ENCODE peak calls at places on chromosomes 6 and 20, in eight cellular contexts. One of them, this sample, is unnamed.
A peak's percentile ranks its signal among the peaks of the same experiment; 100 is the strongest.

GRCh38 chr6:56757585-56757984 is 114.9 kb upstream of the DST start:
- DNase-seq in A549: peak; percentile 72
- DNase-seq in ovary: no peak
- DNase-seq in psoas muscle: no peak
- DNase-seq in Peyer's patch: peak; percentile 55
- DNase-seq in mammary epithelial cell: peak; percentile 35
- DNase-seq in IMR-90: peak; percentile 71
- DNase-seq in tibial artery: no peak
- DNase-seq in this sample: peak; percentile 52

GRCh38 chr20:46342451-46343357 is 34.4 kb upstream of the CDH22 start:
- DNase-seq in A549: no peak
- DNase-seq in ovary: no peak
- DNase-seq in psoas muscle: no peak
- DNase-seq in Peyer's patch: no peak
- DNase-seq in mammary epithelial cell: no peak
- DNase-seq in IMR-90: no peak
- DNase-seq in tibial artery: no peak
- DNase-seq in this sample: no peak

GRCh38 chr6:19749722-19750121 is 87.4 kb upstream of the ID4 start:
- DNase-seq in A549: no peak
- DNase-seq in ovary: no peak
- DNase-seq in psoas muscle: no peak
- DNase-seq in Peyer's patch: no peak
- DNase-seq in mammary epithelial cell: no peak
- DNase-seq in IMR-90: no peak
- DNase-seq in tibial artery: no peak
- DNase-seq in this sample: no peak

GRCh38 chr20:6533828-6534388 is 233.6 kb upstream of the BMP2 start:
- DNase-seq in A549: no peak
- DNase-seq in ovary: no peak
- DNase-seq in psoas muscle: no peak
- DNase-seq in Peyer's patch: no peak
- DNase-seq in mammary epithelial cell: peak; percentile 64
- DNase-seq in IMR-90: peak; percentile 88
- DNase-seq in tibial artery: no peak
- DNase-seq in this sample: no peak

GRCh38 chr20:64146936-64147451 is 17.3 kb upstream of the MYT1 start:
- DNase-seq in A549: no peak
- DNase-seq in ovary: peak; percentile 2
- DNase-seq in psoas muscle: no peak
- DNase-seq in Peyer's patch: no peak
- DNase-seq in mammary epithelial cell: no peak
- DNase-seq in IMR-90: no peak
- DNase-seq in tibial artery: peak; percentile 27
- DNase-seq in this sample: no peak

GRCh38 chr6:106253194-106253593 is 72.4 kb downstream of the ATG5 start:
- DNase-seq in A549: peak; percentile 7
- DNase-seq in ovary: no peak
- DNase-seq in psoas muscle: no peak
- DNase-seq in Peyer's patch: no peak
- DNase-seq in mammary epithelial cell: peak; percentile 85
- DNase-seq in IMR-90: peak; percentile 80
- DNase-seq in tibial artery: no peak
- DNase-seq in this sample: no peak

GRCh38 chr20:63522981-63523611 is 2.5 kb downstream of the PPDPF start:
- DNase-seq in A549: no peak
- DNase-seq in ovary: peak; percentile 55
- DNase-seq in psoas muscle: peak; percentile 46
- DNase-seq in Peyer's patch: no peak
- DNase-seq in mammary epithelial cell: no peak
- DNase-seq in IMR-90: no peak
- DNase-seq in tibial artery: no peak
- DNase-seq in this sample: no peak

GRCh38 chr6:113281014-113281810 is 575.9 kb upstream of the MARCKS start:
- DNase-seq in A549: peak; percentile 1
- DNase-seq in ovary: no peak
- DNase-seq in psoas muscle: no peak
- DNase-seq in Peyer's patch: no peak
- DNase-seq in mammary epithelial cell: no peak
- DNase-seq in IMR-90: peak; percentile 25
- DNase-seq in tibial artery: no peak
- DNase-seq in this sample: no peak

GRCh38 chr20:8082025-8082424 is 50.0 kb upstream of the PLCB1 start:
- DNase-seq in A549: peak; percentile 45
- DNase-seq in ovary: no peak
- DNase-seq in psoas muscle: no peak
- DNase-seq in Peyer's patch: no peak
- DNase-seq in mammary epithelial cell: no peak
- DNase-seq in IMR-90: no peak
- DNase-seq in tibial artery: no peak
- DNase-seq in this sample: no peak

GRCh38 chr6:83708970-83709747 is at the start of gene SNAP91:
- DNase-seq in A549: peak; percentile 12
- DNase-seq in ovary: peak; percentile 57
- DNase-seq in psoas muscle: no peak
- DNase-seq in Peyer's patch: no peak
- DNase-seq in mammary epithelial cell: no peak
- DNase-seq in IMR-90: no peak
- DNase-seq in tibial artery: no peak
- DNase-seq in this sample: no peak

GRCh38 chr20:37886851-37887297 is 16.1 kb upstream of the VSTM2L start:
- DNase-seq in A549: no peak
- DNase-seq in ovary: no peak
- DNase-seq in psoas muscle: no peak
- DNase-seq in Peyer's patch: no peak
- DNase-seq in mammary epithelial cell: no peak
- DNase-seq in IMR-90: no peak
- DNase-seq in tibial artery: no peak
- DNase-seq in this sample: no peak

GRCh38 chr6:158799051-158799792 is 19.9 kb downstream of the EZR start:
- DNase-seq in A549: peak; percentile 72
- DNase-seq in ovary: peak; percentile 53
- DNase-seq in psoas muscle: no peak
- DNase-seq in Peyer's patch: peak; percentile 73
- DNase-seq in mammary epithelial cell: no peak
- DNase-seq in IMR-90: peak; percentile 46
- DNase-seq in tibial artery: no peak
- DNase-seq in this sample: no peak

GRCh38 chr6:52587001-52587400 is 10.1 kb upstream of the TRAM2 start:
- DNase-seq in A549: no peak
- DNase-seq in ovary: no peak
- DNase-seq in psoas muscle: no peak
- DNase-seq in Peyer's patch: no peak
- DNase-seq in mammary epithelial cell: no peak
- DNase-seq in IMR-90: no peak
- DNase-seq in tibial artery: no peak
- DNase-seq in this sample: no peak

GRCh38 chr6:3766219-3766618 is 14.7 kb upstream of the PXDC1 start:
- DNase-seq in A549: no peak
- DNase-seq in ovary: no peak
- DNase-seq in psoas muscle: no peak
- DNase-seq in Peyer's patch: peak; percentile 46
- DNase-seq in mammary epithelial cell: peak; percentile 66
- DNase-seq in IMR-90: no peak
- DNase-seq in tibial artery: no peak
- DNase-seq in this sample: no peak

GRCh38 chr20:59020938-59021551 is 1.8 kb downstream of the TUBB1 start:
- DNase-seq in A549: no peak
- DNase-seq in ovary: no peak
- DNase-seq in psoas muscle: no peak
- DNase-seq in Peyer's patch: no peak
- DNase-seq in mammary epithelial cell: peak; percentile 84
- DNase-seq in IMR-90: peak; percentile 56
- DNase-seq in tibial artery: no peak
- DNase-seq in this sample: no peak

GRCh38 chr6:161417712-161418457 is 144.0 kb upstream of the AGPAT4 start:
- DNase-seq in A549: peak; percentile 45
- DNase-seq in ovary: peak; percentile 83
- DNase-seq in psoas muscle: peak; percentile 69
- DNase-seq in Peyer's patch: no peak
- DNase-seq in mammary epithelial cell: no peak
- DNase-seq in IMR-90: peak; percentile 85
- DNase-seq in tibial artery: no peak
- DNase-seq in this sample: no peak

GRCh38 chr6:42693725-42694323 is 28.6 kb downstream of the PRPH2 start:
- DNase-seq in A549: no peak
- DNase-seq in ovary: no peak
- DNase-seq in psoas muscle: no peak
- DNase-seq in Peyer's patch: peak; percentile 29
- DNase-seq in mammary epithelial cell: no peak
- DNase-seq in IMR-90: no peak
- DNase-seq in tibial artery: no peak
- DNase-seq in this sample: no peak

GRCh38 chr6:39496951-39497350 is 174.4 kb upstream of the KCNK16 start:
- DNase-seq in A549: no peak
- DNase-seq in ovary: peak; percentile 68
- DNase-seq in psoas muscle: no peak
- DNase-seq in Peyer's patch: peak; percentile 54
- DNase-seq in mammary epithelial cell: no peak
- DNase-seq in IMR-90: no peak
- DNase-seq in tibial artery: peak; percentile 85
- DNase-seq in this sample: peak; percentile 29

GRCh38 chr6:139494376-139495025 is 120.1 kb upstream of the CITED2 start:
- DNase-seq in A549: no peak
- DNase-seq in ovary: no peak
- DNase-seq in psoas muscle: no peak
- DNase-seq in Peyer's patch: no peak
- DNase-seq in mammary epithelial cell: no peak
- DNase-seq in IMR-90: no peak
- DNase-seq in tibial artery: no peak
- DNase-seq in this sample: no peak

GRCh38 chr6:139496654-139497343 is 122.4 kb upstream of the CITED2 start:
- DNase-seq in A549: no peak
- DNase-seq in ovary: no peak
- DNase-seq in psoas muscle: no peak
- DNase-seq in Peyer's patch: no peak
- DNase-seq in mammary epithelial cell: no peak
- DNase-seq in IMR-90: no peak
- DNase-seq in tibial artery: no peak
- DNase-seq in this sample: no peak

GRCh38 chr6:139497344-139497961 is 123.0 kb upstream of the CITED2 start:
- DNase-seq in A549: no peak
- DNase-seq in ovary: no peak
- DNase-seq in psoas muscle: no peak
- DNase-seq in Peyer's patch: no peak
- DNase-seq in mammary epithelial cell: no peak
- DNase-seq in IMR-90: no peak
- DNase-seq in tibial artery: no peak
- DNase-seq in this sample: no peak

GRCh38 chr6:139500977-139501376 is 126.5 kb upstream of the CITED2 start:
- DNase-seq in A549: no peak
- DNase-seq in ovary: no peak
- DNase-seq in psoas muscle: no peak
- DNase-seq in Peyer's patch: no peak
- DNase-seq in mammary epithelial cell: peak; percentile 16
- DNase-seq in IMR-90: peak; percentile 19
- DNase-seq in tibial artery: no peak
- DNase-seq in this sample: no peak

DNA sequence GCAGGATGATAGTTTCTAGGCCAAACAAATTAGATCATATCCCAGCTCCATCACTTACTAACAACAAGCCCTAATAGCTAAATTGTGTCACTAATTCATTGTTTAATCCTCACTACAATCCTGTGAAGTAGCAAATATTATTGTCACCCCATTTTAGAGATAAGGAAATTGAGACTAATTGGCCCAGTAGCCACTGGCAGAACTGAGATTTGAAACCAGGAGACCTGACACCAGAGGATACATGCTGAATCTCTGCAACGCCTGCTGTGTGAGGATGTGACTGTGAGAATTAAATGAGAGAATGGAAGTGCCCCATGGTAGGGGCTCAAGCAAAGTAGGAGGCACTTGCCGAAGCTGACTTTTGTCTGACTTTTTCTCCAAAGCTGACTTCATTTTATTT is 124.3 kb upstream of the CITED2 start:
- DNase-seq in A549: no peak
- DNase-seq in ovary: no peak
- DNase-seq in psoas muscle: no peak
- DNase-seq in Peyer's patch: no peak
- DNase-seq in mammary epithelial cell: no peak
- DNase-seq in IMR-90: no peak
- DNase-seq in tibial artery: no peak
- DNase-seq in this sample: no peak
- TF ChIP-seq CTCF in A549: no peak
- TF ChIP-seq CTCF in ovary: no peak
- TF ChIP-seq CTCF in psoas muscle: no peak
- TF ChIP-seq CTCF in Peyer's patch: no peak
- TF ChIP-seq CTCF in mammary epithelial cell: no peak
- TF ChIP-seq CTCF in IMR-90: no peak
- TF ChIP-seq CTCF in tibial artery: no peak
- TF ChIP-seq CTCF in this sample: no peak

DNA sequence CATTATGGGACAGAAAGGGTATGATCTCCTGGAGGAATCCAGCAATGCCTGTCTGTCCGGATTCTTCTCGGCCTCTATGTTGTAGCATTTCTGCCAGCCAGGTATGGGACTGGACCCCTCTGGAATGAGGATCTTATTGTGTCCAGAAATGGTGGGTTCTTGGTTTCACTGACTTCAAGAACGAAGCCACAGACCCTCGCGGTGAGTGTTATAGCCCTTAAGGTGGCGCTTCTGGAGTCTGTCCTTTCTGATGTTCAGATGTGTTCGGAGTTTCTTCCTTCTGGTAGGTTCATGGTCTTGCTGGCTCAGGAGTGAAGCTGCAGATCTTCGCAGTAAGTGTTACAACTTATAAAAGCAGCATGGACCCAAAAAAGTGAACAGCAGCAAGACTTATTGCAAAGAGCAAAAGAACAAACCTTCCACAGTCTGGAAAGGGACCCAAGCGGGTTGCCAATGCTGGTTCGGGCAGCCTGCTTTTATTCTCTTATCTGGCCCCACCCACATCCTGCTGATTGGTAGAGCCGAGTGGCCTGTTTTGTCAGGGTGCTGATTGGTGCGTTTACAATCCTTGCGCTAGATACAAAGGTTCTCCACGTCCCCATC is 62.3 kb upstream of the IER3 start:
- DNase-seq in A549: peak; percentile 29
- DNase-seq in ovary: no peak
- DNase-seq in psoas muscle: no peak
- DNase-seq in Peyer's patch: no peak
- DNase-seq in mammary epithelial cell: no peak
- DNase-seq in IMR-90: no peak
- DNase-seq in tibial artery: no peak
- DNase-seq in this sample: no peak
- H3K27ac ChIP-seq in A549: no peak overlapping the region
- H3K27ac ChIP-seq in ovary: no peak overlapping the region
- H3K27ac ChIP-seq in psoas muscle: no peak overlapping the region
- H3K27ac ChIP-seq in Peyer's patch: no peak overlapping the region
- H3K27ac ChIP-seq in mammary epithelial cell: no peak overlapping the region
- H3K27ac ChIP-seq in IMR-90: no peak overlapping the region
- H3K27ac ChIP-seq in tibial artery: no peak overlapping the region
- H3K27ac ChIP-seq in this sample: no peak overlapping the region

GRCh38 chr6:163466839-163467390 is 52.4 kb downstream of the QKI start:
- DNase-seq in A549: no peak
- DNase-seq in ovary: no peak
- DNase-seq in psoas muscle: no peak
- DNase-seq in Peyer's patch: no peak
- DNase-seq in mammary epithelial cell: no peak
- DNase-seq in IMR-90: no peak
- DNase-seq in tibial artery: no peak
- DNase-seq in this sample: no peak
- H3K4me1 ChIP-seq in A549: no peaks in the 10 kb centered on the region
- H3K4me1 ChIP-seq in ovary: no peaks in the 10 kb centered on the region
- H3K4me1 ChIP-seq in psoas muscle: peaks cover 55% of the 10 kb centered on the region
- H3K4me1 ChIP-seq in Peyer's patch: no peaks in the 10 kb centered on the region
- H3K4me1 ChIP-seq in mammary epithelial cell: no peaks in the 10 kb centered on the region
- H3K4me1 ChIP-seq in IMR-90: peaks cover 1% of the 10 kb centered on the region
- H3K4me1 ChIP-seq in tibial artery: peaks cover 34% of the 10 kb centered on the region
- H3K4me1 ChIP-seq in this sample: no peaks in the 10 kb centered on the region

GRCh38 chr6:112196290-112196689 is 58.1 kb downstream of the LAMA4 start:
- DNase-seq in A549: no peak
- DNase-seq in ovary: no peak
- DNase-seq in psoas muscle: no peak
- DNase-seq in Peyer's patch: no peak
- DNase-seq in mammary epithelial cell: no peak
- DNase-seq in IMR-90: no peak
- DNase-seq in tibial artery: no peak
- DNase-seq in this sample: no peak
- TF ChIP-seq CTCF in A549: no peak
- TF ChIP-seq CTCF in ovary: no peak
- TF ChIP-seq CTCF in psoas muscle: no peak
- TF ChIP-seq CTCF in Peyer's patch: no peak
- TF ChIP-seq CTCF in mammary epithelial cell: no peak
- TF ChIP-seq CTCF in IMR-90: no peak
- TF ChIP-seq CTCF in tibial artery: no peak
- TF ChIP-seq CTCF in this sample: no peak

This sample was measured in lung.